ENCODE peak calls at places on chromosomes 13 and 19, in four cellular contexts. S is K562, C is HepG2, N is stomach. B is an unnamed sample. For H3K4me1, the result is how much of the 10 kb centered on the place peaks cover.

GRCh38 chr19:4732680-4733114 is 9.1 kb upstream of the DPP9 start:
- DNase-seq in S (peak), C (peak), N (peak), B (no peak)

GRCh38 chr13:80116107-80116506 is 224.8 kb downstream of the SPRY2 start:
- DNase-seq in S (no peak), C (no peak), N (no peak), B (no peak)

GRCh38 chr13:26348966-26349365 is 95.0 kb downstream of the CDK8 start:
- DNase-seq in S (peak), C (peak), N (no peak), B (no peak)

GRCh38 chr19:55644191-55644833 is 863 bp downstream of the ZNF581 start:
- DNase-seq in S (no peak), C (no peak), N (no peak), B (no peak)

GRCh38 chr13:112098699-112099098 is 31.8 kb downstream of the SOX1 start:
- DNase-seq in S (no peak), C (no peak), N (no peak), B (no peak)

GRCh38 chr13:114096811-114097503 is 35.5 kb downstream of the RASA3 start:
- DNase-seq in S (no peak), C (no peak), N (no peak), B (no peak)

GRCh38 chr13:28533441-28534166 is 38.7 kb upstream of the FLT1 start:
- DNase-seq in S (no peak), C (no peak), N (no peak), B (no peak)

GRCh38 chr13:90951663-90952062 is 395.8 kb upstream of the MIR17HG start:
- DNase-seq in S (no peak), C (no peak), N (no peak), B (no peak)

GRCh38 chr19:2575734-2576481 is 100.0 kb downstream of the GADD45B start:
- DNase-seq in S (no peak), C (peak), N (peak), B (peak)

GRCh38 chr19:2488942-2489731 is 13.2 kb downstream of the GADD45B start:
- DNase-seq in S (no peak), C (no peak), N (peak), B (no peak)

GRCh38 chr19:46372901-46373572 is 26.1 kb downstream of the PPP5C start:
- DNase-seq in S (no peak), C (no peak), N (no peak), B (no peak)

GRCh38 chr19:54114340-54114826 is 1.1 kb downstream of the TFPT start:
- DNase-seq in S (peak), C (no peak), N (peak), B (no peak)

GRCh38 chr19:34316741-34317241 is 48.2 kb upstream of the GPI start:
- DNase-seq in S (peak), C (no peak), N (no peak), B (no peak)

GRCh38 chr19:49641688-49642487 is at the start of gene SCAF1:
- DNase-seq in S (peak), C (peak), N (peak), B (peak)

GRCh38 chr19:49638360-49638759 is 1.6 kb downstream of the RRAS start:
- DNase-seq in S (peak), C (no peak), N (no peak), B (no peak)

GRCh38 chr19:49639401-49640112 is 386 bp downstream of the RRAS start:
- DNase-seq in S (no peak), C (no peak), N (no peak), B (peak)

GRCh38 chr19:49642488-49643035 is 553 bp downstream of the SCAF1 start:
- DNase-seq in S (peak), C (no peak), N (no peak), B (no peak)

DNA sequence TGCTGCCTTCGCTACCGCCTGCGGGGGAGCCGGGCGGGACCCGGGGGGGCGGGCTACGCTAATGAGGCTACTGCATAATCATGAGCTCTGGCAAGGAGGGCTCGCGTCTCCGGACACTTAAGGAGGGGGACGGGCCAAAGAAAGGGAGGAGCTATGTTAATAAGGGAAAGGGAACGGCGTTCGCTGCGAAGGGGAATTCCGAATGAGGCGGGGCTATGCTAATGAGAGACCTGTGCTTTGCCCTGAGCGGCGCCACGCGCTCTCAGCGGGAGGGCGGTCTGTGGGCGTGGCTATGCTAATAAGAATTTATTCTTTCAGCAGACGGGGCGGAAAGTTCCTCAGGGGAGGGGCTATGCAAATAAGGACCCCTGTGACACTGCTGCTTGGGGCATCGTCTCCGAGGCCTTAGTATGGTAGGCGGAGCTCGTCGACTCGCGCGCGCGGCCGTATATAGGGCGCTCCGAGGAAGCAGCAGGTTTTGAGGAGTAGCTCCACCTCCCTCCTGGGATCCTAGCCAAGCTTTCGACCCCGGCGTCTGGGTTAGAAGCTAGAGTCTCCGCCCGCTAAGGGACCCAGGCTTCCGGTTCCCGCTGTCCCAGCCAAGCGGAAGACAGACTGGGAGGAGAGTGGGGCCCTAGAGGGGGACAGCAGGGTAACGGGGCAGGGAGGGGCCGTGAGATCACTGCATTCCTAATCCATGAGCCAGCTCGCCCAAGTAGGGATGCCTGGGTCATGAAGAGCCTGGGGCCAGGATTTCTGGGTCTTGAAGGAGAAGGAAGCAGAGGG is at the start of gene RRAS:
- DNase-seq in S (peak), C (peak), N (peak), B (peak)
- TF ChIP-seq EP300 in S (peak), C (peak), N (no peak), B (peak)

DNA sequence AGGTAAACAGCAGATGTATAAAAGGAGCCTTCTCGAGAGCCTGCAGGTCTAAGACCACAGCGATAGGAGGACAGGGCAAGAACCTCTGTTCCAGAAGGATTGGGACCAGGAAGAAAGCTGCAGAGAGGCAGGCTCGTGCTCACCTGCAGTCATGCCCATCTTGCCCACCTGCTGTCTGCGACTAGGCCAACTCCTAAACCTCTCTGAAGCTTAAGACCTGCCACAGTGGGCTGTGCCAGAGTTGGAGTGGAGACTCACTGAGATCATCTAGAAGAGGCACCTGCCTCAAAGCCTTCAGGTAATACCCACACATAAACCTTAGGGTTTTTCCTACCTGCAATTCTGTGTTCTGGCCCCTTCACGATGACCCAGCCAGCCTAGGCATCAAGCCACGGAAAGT is 68.7 kb downstream of the IRS2 start:
- DNase-seq in S (no peak), C (no peak), N (no peak), B (no peak)
- TF ChIP-seq CTCF in S (no peak), C (no peak), N (no peak), B (no peak)

GRCh38 chr13:40664100-40665060 is 2.1 kb downstream of the FOXO1 start:
- DNase-seq in S (peak), C (peak), N (peak), B (peak)
- H3K4me1 ChIP-seq in S (under half), C (half or more), N (under half), B (under half)

GRCh38 chr13:62371737-62372136 is 956.1 kb upstream of the PCDH20 start:
- DNase-seq in S (no peak), C (no peak), N (no peak), B (no peak)

GRCh38 chr13:62377838-62378237 is 962.2 kb upstream of the PCDH20 start:
- DNase-seq in S (no peak), C (no peak), N (no peak), B (no peak)

GRCh38 chr13:62375653-62376052 is 960.0 kb upstream of the PCDH20 start:
- DNase-seq in S (no peak), C (no peak), N (no peak), B (no peak)
- TF ChIP-seq EP300 in S (no peak), C (no peak), N (no peak), B (no peak)

DNA sequence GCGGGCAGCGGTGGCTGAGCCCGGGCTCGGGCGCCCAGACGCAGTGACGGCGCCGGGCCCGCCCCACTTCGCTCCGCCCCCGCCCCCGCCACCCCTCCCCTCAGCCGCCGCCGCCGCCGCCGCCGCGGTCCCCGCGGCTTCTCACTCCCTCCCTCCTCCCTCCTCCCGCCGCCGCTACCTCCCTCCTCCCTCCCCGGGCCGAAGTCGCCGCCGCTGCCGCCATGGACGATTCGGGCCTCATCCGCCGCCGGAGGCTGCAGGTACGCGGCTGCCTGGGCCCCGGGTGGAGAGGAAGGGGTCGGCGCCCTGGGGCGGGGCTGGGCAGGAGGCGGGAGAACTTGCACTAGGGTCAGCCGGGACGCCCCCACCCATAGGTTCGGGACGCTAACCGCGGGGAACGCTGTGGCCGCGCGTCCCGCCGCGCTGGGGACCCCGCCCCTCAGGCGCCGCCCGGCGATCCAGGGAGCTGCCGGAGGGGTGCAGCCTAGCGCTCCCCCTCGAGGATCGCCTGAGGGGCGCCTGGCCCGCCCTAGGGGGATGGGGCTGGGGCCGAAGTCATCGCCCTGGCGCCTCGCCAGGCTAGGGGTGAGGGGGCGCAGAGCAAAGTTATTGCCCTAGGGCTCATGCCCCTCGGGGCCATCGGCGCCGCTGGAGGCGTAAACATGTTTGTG is 497 bp downstream of the RTBDN start:
- DNase-seq in S (peak), C (no peak), N (peak), B (no peak)
- TF ChIP-seq CTCF in S (peak), C (peak), N (no peak), B (no peak)